ENCODE peak calls at places on chromosomes 4 and X, in seven cellular contexts. I, Y, D, E, J, U and N are unnamed samples.

GRCh38 chr4:172962564-172963353 is 205.9 kb upstream of the GALNT7 start:
- DNase-seq in J (peak; percentile 16), E (no peak), D (peak; percentile 25), Y (peak; percentile 78), U (peak; percentile 84), I (no peak), N (no peak)

GRCh38 chrX:109710181-109710580 is 22.9 kb downstream of the ACSL4 start:
- DNase-seq in E (no peak), Y (no peak), D (no peak), I (no peak), U (no peak), J (no peak), N (no peak)

GRCh38 chr4:152696764-152697250 is 17.0 kb upstream of the TMEM154 start:
- DNase-seq in I (no peak), E (peak; percentile 92), J (peak; percentile 71), D (peak; percentile 79), U (no peak), Y (no peak), N (no peak)

GRCh38 chr4:1244081-1244977 is 4.6 kb downstream of the CTBP1 start:
- DNase-seq in E (no peak), U (no peak), D (no peak), I (peak; percentile 70), Y (no peak), J (no peak), N (no peak)

GRCh38 chrX:150361070-150361776 is 1.9 kb upstream of the MAMLD1 start:
- DNase-seq in U (no peak), E (no peak), Y (peak; percentile 45), J (no peak), D (no peak), I (peak; percentile 53), N (no peak)

GRCh38 chr4:99847362-99847976 is 30.8 kb downstream of the DAPP1 start:
- DNase-seq in I (no peak), Y (no peak), D (no peak), U (no peak), E (peak; percentile 83), J (no peak), N (peak; percentile 83)

GRCh38 chr4:140103676-140104075 is 50.3 kb downstream of the MAML3 start:
- DNase-seq in J (peak; percentile 54), D (no peak), U (peak; percentile 72), E (no peak), I (no peak), Y (peak; percentile 85), N (peak; percentile 18)

GRCh38 chrX:100407147-100407783 is 2.8 kb downstream of the PCDH19 start:
- DNase-seq in D (no peak), Y (no peak), I (no peak), E (no peak), U (no peak), J (no peak), N (no peak)

GRCh38 chr4:94889961-94890360 is 132.2 kb downstream of the BMPR1B start:
- DNase-seq in U (no peak), J (peak; percentile 90), I (no peak), Y (no peak), E (no peak), D (peak; percentile 17), N (no peak)

GRCh38 chr4:145564540-145564939 is 54.6 kb upstream of the MMAA start:
- DNase-seq in D (no peak), E (no peak), U (peak; percentile 31), I (no peak), J (no peak), Y (no peak), N (no peak)

GRCh38 chr4:94577136-94577535 is 125.4 kb downstream of the PDLIM5 start:
- DNase-seq in U (peak; percentile 70), Y (no peak), E (no peak), D (peak; percentile 37), J (peak; percentile 88), I (no peak), N (no peak)

GRCh38 chr4:6926681-6927478 is 17.3 kb downstream of the TBC1D14 start:
- DNase-seq in U (no peak), J (peak; percentile 38), E (no peak), Y (no peak), D (no peak), I (no peak), N (no peak)

GRCh38 chr4:116872941-116873340 is 212.4 kb downstream of the TRAM1L1 start:
- DNase-seq in I (no peak), D (no peak), J (no peak), Y (no peak), E (no peak), U (no peak), N (no peak)

DNA sequence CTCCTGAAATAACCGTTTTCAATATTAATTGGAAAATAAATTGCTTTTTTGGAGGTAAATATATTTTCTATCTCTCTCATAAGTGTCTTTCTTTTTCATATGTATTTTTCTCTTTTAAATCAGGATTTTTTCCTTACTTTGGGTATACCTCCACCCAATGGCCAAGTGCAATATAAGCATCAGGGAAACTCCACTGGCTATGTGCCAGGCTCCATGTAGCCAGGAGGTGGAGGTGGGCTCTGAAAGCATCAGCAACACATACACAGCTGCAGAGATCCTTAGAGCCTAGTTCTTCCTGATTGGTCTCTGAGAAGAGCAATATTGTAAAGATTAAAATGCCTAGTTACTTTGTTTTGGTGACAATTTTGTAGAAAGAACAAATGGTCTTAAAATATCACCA is 3.4 kb downstream of the GABRA2 start:
- DNase-seq in E (no peak), U (no peak), Y (no peak), D (no peak), J (no peak), I (no peak), N (no peak)
- TF ChIP-seq CTCF in E (no peak), U (no peak), Y (no peak), D (no peak), J (no peak), I (no peak), N (no peak)

GRCh38 chr4:73593631-73594241 is 26.5 kb downstream of the RASSF6 start:
- DNase-seq in D (no peak), J (peak; percentile 62), I (no peak), E (no peak), Y (peak; percentile 44), U (peak; percentile 55), N (peak; percentile 61)
- TF ChIP-seq CTCF in D (peak; percentile 37), J (peak; percentile 59), I (peak; percentile 27), E (peak; percentile 38), Y (peak; percentile 78), U (peak; percentile 42), N (peak; percentile 97)

GRCh38 chrX:137428777-137429564 is 137.0 kb upstream of the ZIC3 start:
- DNase-seq in D (no peak), U (no peak), Y (no peak), E (no peak), J (no peak), I (no peak), N (no peak)
- TF ChIP-seq CTCF in D (no peak), U (peak; percentile 4), Y (no peak), E (no peak), J (no peak), I (no peak), N (no peak)

DNA sequence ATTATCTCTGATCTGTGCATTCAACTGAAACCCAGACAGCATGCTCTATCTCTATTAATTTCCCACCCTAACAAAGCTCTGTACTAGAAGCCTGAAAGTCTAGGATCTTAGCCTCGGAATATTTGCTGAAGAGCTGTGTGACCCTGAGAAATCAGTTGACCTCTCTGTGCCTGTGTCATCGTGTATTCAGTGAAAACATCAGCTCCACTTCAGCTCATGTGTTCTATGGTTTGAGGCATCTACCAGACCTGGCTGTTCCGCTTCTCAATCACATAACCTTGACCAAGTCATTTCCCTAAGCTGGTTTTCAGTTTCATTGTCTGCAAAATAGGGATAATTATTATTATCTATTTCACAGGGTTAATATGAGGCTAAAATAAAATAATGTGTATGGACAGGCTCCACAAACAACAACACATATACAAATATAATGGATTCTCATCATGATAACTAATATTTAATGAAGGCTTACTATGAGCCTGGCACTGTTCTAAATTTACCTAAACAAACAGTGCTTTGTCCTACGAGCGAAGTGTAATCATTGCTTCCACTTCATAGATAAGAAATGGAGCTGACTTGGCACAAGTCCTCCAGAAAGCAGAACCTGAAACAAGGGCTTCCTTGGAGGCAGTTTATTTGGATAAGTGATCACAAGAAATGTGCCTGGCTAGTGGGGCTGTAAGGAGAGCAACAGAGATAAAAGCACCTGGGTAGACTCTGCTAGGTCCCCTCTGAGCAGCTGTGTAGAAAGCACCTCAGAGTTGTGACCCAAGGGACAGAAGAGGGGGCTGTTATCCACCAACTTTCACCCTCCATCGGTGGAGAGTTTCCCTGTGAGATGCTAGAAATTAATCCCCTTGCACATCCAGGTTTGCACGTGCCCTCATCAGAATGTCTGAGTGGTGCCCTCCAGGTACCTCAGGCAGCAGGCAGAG is 356.9 kb downstream of the RAB28 start:
- DNase-seq in U (no peak), D (no peak), E (no peak), J (no peak), I (no peak), Y (no peak), N (no peak)
- TF ChIP-seq CTCF in U (no peak), D (no peak), E (no peak), J (no peak), I (no peak), Y (no peak), N (no peak)

GRCh38 chrX:84170931-84171330 is 17.1 kb downstream of the RPS6KA6 start:
- DNase-seq in I (no peak), Y (no peak), E (no peak), U (no peak), D (no peak), J (no peak), N (no peak)

GRCh38 chrX:84165716-84166115 is 22.3 kb downstream of the RPS6KA6 start:
- DNase-seq in E (no peak), Y (no peak), U (no peak), D (no peak), I (no peak), J (peak; percentile 14), N (no peak)

GRCh38 chrX:84168095-84168494 is 19.9 kb downstream of the RPS6KA6 start:
- DNase-seq in E (no peak), I (no peak), J (no peak), D (no peak), U (peak; percentile 23), Y (peak; percentile 29), N (no peak)

GRCh38 chrX:84174348-84174747 is 13.7 kb downstream of the RPS6KA6 start:
- DNase-seq in D (no peak), E (no peak), Y (no peak), I (no peak), U (no peak), J (no peak), N (no peak)

DNA sequence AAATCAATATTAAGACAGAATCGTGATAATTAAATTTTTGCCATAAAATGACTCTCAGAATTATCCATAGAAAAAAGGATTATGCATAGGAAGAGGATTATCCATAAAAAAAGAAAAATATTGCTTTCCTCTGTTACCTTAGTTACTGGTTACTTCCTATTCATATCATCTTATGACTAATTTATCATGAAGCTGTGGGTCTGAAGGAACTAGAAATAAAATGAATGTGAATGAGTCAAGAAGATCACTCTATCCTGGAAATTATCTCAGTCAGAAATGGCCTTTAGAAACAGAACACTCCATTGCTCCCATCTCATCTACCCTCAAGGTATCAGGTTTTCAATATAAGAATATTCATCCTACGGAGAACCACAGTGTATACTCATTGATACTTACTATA is 19.4 kb downstream of the RPS6KA6 start:
- DNase-seq in D (no peak), Y (peak; percentile 12), I (no peak), E (no peak), U (peak; percentile 7), J (no peak), N (no peak)
- TF ChIP-seq CTCF in D (no peak), Y (no peak), I (no peak), E (no peak), U (no peak), J (no peak), N (no peak)

DNA sequence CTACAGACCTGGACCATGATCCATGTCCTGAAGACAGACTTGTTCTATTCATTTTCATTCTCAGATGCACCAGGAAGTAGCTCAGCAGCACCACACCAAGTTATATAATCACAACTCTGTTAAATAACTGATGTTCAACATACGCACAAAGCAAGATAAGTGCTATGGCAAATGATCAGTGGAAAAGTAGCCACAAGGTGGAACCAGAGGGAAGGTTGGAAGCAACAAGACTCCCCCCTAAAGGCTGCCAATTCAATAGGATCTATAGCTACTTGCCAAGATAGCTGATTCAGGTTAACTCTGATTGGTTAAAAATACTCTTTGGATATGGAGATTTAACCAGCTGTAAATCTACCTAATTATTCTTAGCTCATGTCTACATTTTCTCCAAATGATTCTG is 23.7 kb upstream of the FAM47B start:
- DNase-seq in D (no peak), Y (peak; percentile 70), J (peak; percentile 67), U (peak; percentile 67), I (no peak), E (no peak), N (no peak)
- TF ChIP-seq CTCF in D (no peak), Y (peak; percentile 58), J (peak; percentile 52), U (peak; percentile 42), I (no peak), E (no peak), N (peak; percentile 31)